ENCODE peak calls at places on chromosomes 5 and 9, in four cellular contexts. Z is K562, V is H1, O is HepG2. C is an unnamed sample.

GRCh38 chr5:52989781-52990530 is 804 bp downstream of the ITGA2 start:
- DNase-seq in V (no peak), O (no peak), Z (no peak), C (no peak)

GRCh38 chr5:171783051-171783450 is 2.6 kb upstream of the SMIM23 start:
- DNase-seq in O (no peak), V (no peak), Z (no peak), C (no peak)

GRCh38 chr9:110143969-110144545 is 63.9 kb downstream of the C9orf152 start:
- DNase-seq in Z (no peak), O (no peak), V (no peak), C (no peak)

GRCh38 chr9:105864248-105864898 is 170.0 kb downstream of the TMEM38B start:
- DNase-seq in O (no peak), Z (no peak), V (no peak), C (no peak)

GRCh38 chr9:98916660-98917059 is 27.0 kb upstream of the COL15A1 start:
- DNase-seq in V (no peak), O (no peak), Z (peak; percentile 88), C (no peak)

GRCh38 chr9:86361176-86361575 is 7.0 kb upstream of the TUT7 start:
- DNase-seq in Z (no peak), O (no peak), V (no peak), C (no peak)

GRCh38 chr5:154403776-154404387 is 41.9 kb upstream of the SAP30L start:
- DNase-seq in O (no peak), Z (no peak), V (no peak), C (no peak)

GRCh38 chr5:179974946-179975712 is 67.4 kb upstream of the TBC1D9B start:
- DNase-seq in V (peak; percentile 57), Z (peak; percentile 28), O (peak; percentile 32), C (no peak)

GRCh38 chr9:131677445-131678180 is 62.3 kb downstream of the RAPGEF1 start:
- DNase-seq in V (no peak), O (peak; percentile 27), Z (no peak), C (no peak)

GRCh38 chr5:67350600-67351315 is 154.2 kb upstream of the CD180 start:
- DNase-seq in O (no peak), V (no peak), Z (no peak), C (no peak)

GRCh38 chr5:89613222-89613956 is 730.4 kb upstream of the MEF2C start:
- DNase-seq in Z (no peak), V (no peak), O (no peak), C (no peak)

GRCh38 chr5:136033244-136033643 is 4.5 kb downstream of the TGFBI start:
- DNase-seq in Z (no peak), O (no peak), V (no peak), C (no peak)

GRCh38 chr5:79133121-79133656 is 21.6 kb downstream of the BHMT start:
- DNase-seq in Z (peak; percentile 12), O (peak; percentile 7), V (no peak), C (peak; percentile 35)

GRCh38 chr5:60377826-60378225 is 322.1 kb downstream of the DEPDC1B start:
- DNase-seq in O (no peak), Z (no peak), V (no peak), C (no peak)

GRCh38 chr5:91928751-91929521 is 545.8 kb upstream of the ARRDC3 start:
- DNase-seq in O (no peak), Z (peak; percentile 3), V (no peak), C (peak; percentile 11)

GRCh38 chr5:541888-542692 is 17.8 kb upstream of the SLC9A3 start:
- DNase-seq in O (no peak), V (no peak), Z (no peak), C (no peak)

GRCh38 chr9:87554177-87554940 is 56.7 kb downstream of the DAPK1 start:
- DNase-seq in Z (no peak), O (no peak), V (no peak), C (no peak)

GRCh38 chr5:149364719-149365118 is 6.9 kb downstream of the PCYOX1L start:
- DNase-seq in O (no peak), Z (no peak), V (no peak), C (no peak)

GRCh38 chr5:79774171-79774854 is 84.7 kb downstream of the CMYA5 start:
- DNase-seq in O (peak; percentile 79), Z (peak; percentile 63), V (peak; percentile 83), C (peak; percentile 31)

GRCh38 chr9:121562261-121562780 is 62.7 kb upstream of the GGTA1 start:
- DNase-seq in O (no peak), Z (no peak), V (no peak), C (no peak)

GRCh38 chr9:36988848-36989247 is 45.2 kb downstream of the PAX5 start:
- DNase-seq in Z (no peak), O (no peak), V (no peak), C (no peak)

GRCh38 chr5:135915466-135916001 is 19.9 kb upstream of the IL9 start:
- DNase-seq in Z (no peak), V (no peak), O (no peak), C (no peak)

GRCh38 chr5:151094861-151095260 is 14.0 kb upstream of the TNIP1 start:
- DNase-seq in V (no peak), O (no peak), Z (no peak), C (no peak)

GRCh38 chr5:126384985-126385384 is 38.2 kb upstream of the GRAMD2B start:
- DNase-seq in V (no peak), O (no peak), Z (no peak), C (no peak)

GRCh38 chr5:143806568-143806967 is 5.4 kb upstream of the HMHB1 start:
- DNase-seq in Z (no peak), V (no peak), O (no peak), C (no peak)

GRCh38 chr5:172833691-172834569 is at the start of gene ERGIC1:
- DNase-seq in Z (peak; percentile 90), O (peak; percentile 64), V (no peak), C (peak; percentile 84)

GRCh38 chr9:123629531-123629930 is 273.5 kb downstream of the CRB2 start:
- DNase-seq in Z (no peak), O (no peak), V (no peak), C (no peak)

GRCh38 chr5:55360190-55360589 is 52.4 kb downstream of the MTREX start:
- DNase-seq in Z (no peak), V (no peak), O (no peak), C (peak; percentile 4)
- TF ChIP-seq RAD21 in Z (no peak), V (no peak), O (no peak), C (no peak)

GRCh38 chr5:125198270-125198974 is 452.0 kb upstream of the ZNF608 start:
- DNase-seq in V (no peak), O (no peak), Z (no peak), C (no peak)
- TF ChIP-seq RNF2 in V (no peak), O (no peak), Z (no peak), C (no peak)

GRCh38 chr9:91163773-91164471 is 197.8 kb downstream of the AUH start:
- DNase-seq in V (no peak), O (no peak), Z (no peak), C (no peak)
- TF ChIP-seq RAD21 in V (no peak), O (no peak), Z (no peak), C (no peak)

DNA sequence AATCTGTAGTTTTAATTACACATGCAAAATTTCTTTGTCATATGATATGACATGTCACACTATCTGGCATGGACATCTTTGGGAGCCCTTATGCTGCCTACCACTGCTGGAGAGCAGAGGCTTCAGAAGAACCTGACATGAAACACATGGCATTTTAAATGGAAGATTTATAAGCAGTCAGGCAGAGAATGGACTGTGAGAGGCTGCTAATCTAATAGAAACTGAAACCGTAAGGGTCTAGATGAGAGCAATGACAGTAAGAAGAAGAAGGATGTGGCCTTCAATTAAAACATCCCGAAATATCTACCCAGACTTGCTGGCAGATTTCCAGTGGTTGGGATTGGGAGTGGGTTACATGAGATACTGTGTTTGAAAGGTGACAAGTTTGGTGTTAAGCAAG is 149.8 kb downstream of the MACIR start:
- DNase-seq in V (no peak), Z (no peak), O (no peak), C (no peak)
- TF ChIP-seq RNF2 in V (no peak), Z (no peak), O (no peak), C (no peak)

DNA sequence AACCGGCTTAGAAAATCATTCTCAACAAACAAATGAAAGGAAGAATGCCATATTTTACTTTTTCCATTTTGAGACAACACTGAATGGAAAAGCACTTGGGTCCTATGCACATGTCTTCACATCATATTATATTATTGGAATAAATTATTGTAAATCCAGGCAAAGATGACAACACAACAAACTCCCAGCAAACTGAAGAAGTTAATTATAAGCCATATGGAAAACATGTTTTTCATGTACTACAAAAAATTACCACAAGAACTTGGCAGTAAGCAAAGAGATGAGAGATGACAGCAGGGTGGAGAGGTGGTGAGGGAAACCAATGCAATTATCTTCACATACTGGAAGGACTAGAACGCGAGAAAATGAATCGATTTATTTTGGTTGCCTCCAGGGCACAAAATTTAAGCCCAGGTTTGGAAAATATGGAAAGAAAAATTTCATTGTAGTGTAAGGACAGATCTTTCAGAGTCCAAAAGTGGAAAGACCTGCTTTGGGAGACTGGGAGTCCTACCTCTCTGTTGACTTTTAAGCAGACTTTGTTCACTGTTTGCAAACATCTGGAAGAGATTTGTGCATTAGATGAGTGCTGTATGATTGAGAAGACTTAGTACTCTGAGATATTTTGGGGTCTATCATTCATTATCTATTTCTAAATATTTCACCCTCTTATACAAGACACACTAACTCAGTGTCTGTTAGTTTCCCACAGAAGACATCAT is 138.1 kb downstream of the TMEM232 start:
- DNase-seq in V (no peak), O (no peak), Z (no peak), C (no peak)
- TF ChIP-seq RAD21 in V (no peak), O (no peak), Z (no peak), C (no peak)

DNA sequence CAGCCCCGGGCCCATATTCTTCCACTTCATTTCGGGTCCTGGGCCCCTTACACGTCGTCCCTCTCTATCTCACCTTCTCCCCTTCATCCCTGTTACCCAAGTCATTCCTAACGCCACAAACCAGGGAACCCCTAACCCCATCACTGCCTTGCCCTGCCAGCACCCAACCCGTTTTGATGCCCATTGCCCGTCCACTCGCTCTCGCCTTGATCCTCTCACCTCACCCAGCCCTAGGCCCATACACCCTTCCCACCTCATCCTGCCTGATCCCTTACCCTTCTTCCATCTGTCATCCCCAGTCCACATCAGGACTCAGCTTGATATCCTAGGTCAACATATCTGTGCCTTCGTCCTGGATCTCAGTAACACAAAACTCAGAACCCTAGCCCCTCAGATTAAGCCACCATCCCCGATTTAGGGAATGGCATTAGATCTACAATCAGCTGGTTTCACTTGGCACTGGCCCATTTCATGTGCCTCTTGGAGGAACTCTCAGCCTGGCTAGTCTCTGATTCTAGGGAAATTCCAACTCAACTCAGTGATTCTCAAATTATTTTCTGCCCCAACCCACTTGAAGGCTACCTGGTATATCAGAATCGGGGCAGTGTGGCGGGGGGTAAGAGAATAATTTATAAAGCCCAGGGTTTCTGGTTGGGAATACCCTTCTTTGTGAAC is 499 bp downstream of the CHMP5 start:
- DNase-seq in O (no peak), Z (no peak), V (no peak), C (no peak)
- TF ChIP-seq RNF2 in O (no peak), Z (no peak), V (no peak), C (no peak)